ENCODE peak calls at places on chromosomes 11 and 22, in six cellular contexts. One of them, this sample, is unnamed.

GRCh38 chr11:120801801-120802689 is 221.9 kb upstream of the TBCEL start:
- DNase-seq in fibroblast of lung: peak; percentile 64
- DNase-seq in K562: peak; percentile 60
- DNase-seq in A549: peak; percentile 38
- DNase-seq in mammary epithelial cell: peak; percentile 40
- DNase-seq in GM23338: peak; percentile 89
- DNase-seq in this sample: no peak

GRCh38 chr22:19090586-19091127 is 31.6 kb downstream of the DGCR2 start:
- DNase-seq in fibroblast of lung: no peak
- DNase-seq in K562: no peak
- DNase-seq in A549: no peak
- DNase-seq in mammary epithelial cell: no peak
- DNase-seq in GM23338: no peak
- DNase-seq in this sample: no peak

GRCh38 chr11:91850533-91851305 is 373.9 kb upstream of the FAT3 start:
- DNase-seq in fibroblast of lung: no peak
- DNase-seq in K562: no peak
- DNase-seq in A549: no peak
- DNase-seq in mammary epithelial cell: no peak
- DNase-seq in GM23338: peak; percentile 10
- DNase-seq in this sample: no peak

GRCh38 chr11:117185739-117186430 is 7.3 kb downstream of the SIDT2 start:
- DNase-seq in fibroblast of lung: no peak
- DNase-seq in K562: no peak
- DNase-seq in A549: no peak
- DNase-seq in mammary epithelial cell: no peak
- DNase-seq in GM23338: no peak
- DNase-seq in this sample: no peak

GRCh38 chr22:45203150-45203974 is 37.3 kb downstream of the KIAA0930 start:
- DNase-seq in fibroblast of lung: no peak
- DNase-seq in K562: no peak
- DNase-seq in A549: no peak
- DNase-seq in mammary epithelial cell: no peak
- DNase-seq in GM23338: no peak
- DNase-seq in this sample: no peak

GRCh38 chr11:95247883-95248282 is 16.9 kb upstream of the SESN3 start:
- DNase-seq in fibroblast of lung: no peak
- DNase-seq in K562: no peak
- DNase-seq in A549: no peak
- DNase-seq in mammary epithelial cell: no peak
- DNase-seq in GM23338: no peak
- DNase-seq in this sample: no peak

GRCh38 chr11:116202922-116203321 is 569.9 kb downstream of the BUD13 start:
- DNase-seq in fibroblast of lung: no peak
- DNase-seq in K562: no peak
- DNase-seq in A549: no peak
- DNase-seq in mammary epithelial cell: no peak
- DNase-seq in GM23338: no peak
- DNase-seq in this sample: no peak

GRCh38 chr11:128303383-128303782 is 284.0 kb downstream of the ETS1 start:
- DNase-seq in fibroblast of lung: no peak
- DNase-seq in K562: no peak
- DNase-seq in A549: no peak
- DNase-seq in mammary epithelial cell: no peak
- DNase-seq in GM23338: peak; percentile 25
- DNase-seq in this sample: no peak

GRCh38 chr11:73585834-73586575 is 11.9 kb downstream of the FAM168A start:
- DNase-seq in fibroblast of lung: peak; percentile 22
- DNase-seq in K562: no peak
- DNase-seq in A549: no peak
- DNase-seq in mammary epithelial cell: peak; percentile 70
- DNase-seq in GM23338: no peak
- DNase-seq in this sample: no peak

GRCh38 chr11:109865558-109866186 is 227.5 kb upstream of the ZC3H12C start:
- DNase-seq in fibroblast of lung: no peak
- DNase-seq in K562: no peak
- DNase-seq in A549: peak; percentile 24
- DNase-seq in mammary epithelial cell: peak; percentile 19
- DNase-seq in GM23338: peak; percentile 21
- DNase-seq in this sample: no peak

GRCh38 chr11:19660076-19660475 is 52.6 kb upstream of the NAV2 start:
- DNase-seq in fibroblast of lung: peak; percentile 70
- DNase-seq in K562: peak; percentile 61
- DNase-seq in A549: peak; percentile 81
- DNase-seq in mammary epithelial cell: peak; percentile 98
- DNase-seq in GM23338: no peak
- DNase-seq in this sample: peak; percentile 62

GRCh38 chr22:24409707-24410106 is 17.7 kb upstream of the ADORA2A start:
- DNase-seq in fibroblast of lung: no peak
- DNase-seq in K562: no peak
- DNase-seq in A549: no peak
- DNase-seq in mammary epithelial cell: no peak
- DNase-seq in GM23338: no peak
- DNase-seq in this sample: no peak

GRCh38 chr11:114153224-114153623 is 93.7 kb downstream of the ZBTB16 start:
- DNase-seq in fibroblast of lung: no peak
- DNase-seq in K562: no peak
- DNase-seq in A549: no peak
- DNase-seq in mammary epithelial cell: no peak
- DNase-seq in GM23338: no peak
- DNase-seq in this sample: no peak

GRCh38 chr11:65390099-65390941 is 3.9 kb downstream of the FRMD8 start:
- DNase-seq in fibroblast of lung: no peak
- DNase-seq in K562: no peak
- DNase-seq in A549: no peak
- DNase-seq in mammary epithelial cell: peak; percentile 30
- DNase-seq in GM23338: no peak
- DNase-seq in this sample: no peak

GRCh38 chr11:63547076-63547475 is 10.5 kb downstream of the PLAAT4 start:
- DNase-seq in fibroblast of lung: no peak
- DNase-seq in K562: no peak
- DNase-seq in A549: no peak
- DNase-seq in mammary epithelial cell: no peak
- DNase-seq in GM23338: no peak
- DNase-seq in this sample: no peak

GRCh38 chr11:78291754-78292108 is 103.0 kb downstream of the USP35 start:
- DNase-seq in fibroblast of lung: no peak
- DNase-seq in K562: no peak
- DNase-seq in A549: no peak
- DNase-seq in mammary epithelial cell: no peak
- DNase-seq in GM23338: no peak
- DNase-seq in this sample: no peak

GRCh38 chr11:101436511-101437142 is 147.2 kb downstream of the TRPC6 start:
- DNase-seq in fibroblast of lung: peak; percentile 55
- DNase-seq in K562: peak; percentile 38
- DNase-seq in A549: peak; percentile 54
- DNase-seq in mammary epithelial cell: peak; percentile 14
- DNase-seq in GM23338: peak; percentile 91
- DNase-seq in this sample: no peak

GRCh38 chr11:111655924-111656323 is 53.7 kb downstream of the SIK2 start:
- DNase-seq in fibroblast of lung: no peak
- DNase-seq in K562: no peak
- DNase-seq in A549: no peak
- DNase-seq in mammary epithelial cell: no peak
- DNase-seq in GM23338: no peak
- DNase-seq in this sample: no peak

GRCh38 chr11:75554258-75555022 is 7.6 kb upstream of the SERPINH1 start:
- DNase-seq in fibroblast of lung: peak; percentile 100
- DNase-seq in K562: peak; percentile 78
- DNase-seq in A549: no peak
- DNase-seq in mammary epithelial cell: no peak
- DNase-seq in GM23338: peak; percentile 88
- DNase-seq in this sample: no peak

GRCh38 chr11:123083623-123084029 is 21.7 kb upstream of the HSPA8 start:
- DNase-seq in fibroblast of lung: peak; percentile 98
- DNase-seq in K562: peak; percentile 83
- DNase-seq in A549: peak; percentile 88
- DNase-seq in mammary epithelial cell: peak; percentile 94
- DNase-seq in GM23338: no peak
- DNase-seq in this sample: no peak

GRCh38 chr11:910589-911030 is at the start of gene CHID1:
- DNase-seq in fibroblast of lung: peak; percentile 67
- DNase-seq in K562: peak; percentile 93
- DNase-seq in A549: peak; percentile 85
- DNase-seq in mammary epithelial cell: peak; percentile 86
- DNase-seq in GM23338: peak; percentile 94
- DNase-seq in this sample: peak; percentile 25
- TF ChIP-seq CTCF in fibroblast of lung: no peak
- TF ChIP-seq CTCF in K562: no peak
- TF ChIP-seq CTCF in A549: no peak
- TF ChIP-seq CTCF in mammary epithelial cell: no peak
- TF ChIP-seq CTCF in GM23338: no peak
- TF ChIP-seq CTCF in this sample: no peak

GRCh38 chr11:33737362-33737821 is 1.2 kb upstream of the CD59 start:
- DNase-seq in fibroblast of lung: peak; percentile 53
- DNase-seq in K562: peak; percentile 91
- DNase-seq in A549: no peak
- DNase-seq in mammary epithelial cell: no peak
- DNase-seq in GM23338: no peak
- DNase-seq in this sample: no peak
- H3K4me2 ChIP-seq in fibroblast of lung: peak overlapping the region; percentile 72
- H3K4me2 ChIP-seq in K562: peak overlapping the region; percentile 95
- H3K4me2 ChIP-seq in A549: peak overlapping the region; percentile 93
- H3K4me2 ChIP-seq in mammary epithelial cell: peak overlapping the region; percentile 95
- H3K4me2 ChIP-seq in GM23338: peak overlapping the region; percentile 100
- H3K4me2 ChIP-seq in this sample: peak overlapping the region; percentile 93

DNA sequence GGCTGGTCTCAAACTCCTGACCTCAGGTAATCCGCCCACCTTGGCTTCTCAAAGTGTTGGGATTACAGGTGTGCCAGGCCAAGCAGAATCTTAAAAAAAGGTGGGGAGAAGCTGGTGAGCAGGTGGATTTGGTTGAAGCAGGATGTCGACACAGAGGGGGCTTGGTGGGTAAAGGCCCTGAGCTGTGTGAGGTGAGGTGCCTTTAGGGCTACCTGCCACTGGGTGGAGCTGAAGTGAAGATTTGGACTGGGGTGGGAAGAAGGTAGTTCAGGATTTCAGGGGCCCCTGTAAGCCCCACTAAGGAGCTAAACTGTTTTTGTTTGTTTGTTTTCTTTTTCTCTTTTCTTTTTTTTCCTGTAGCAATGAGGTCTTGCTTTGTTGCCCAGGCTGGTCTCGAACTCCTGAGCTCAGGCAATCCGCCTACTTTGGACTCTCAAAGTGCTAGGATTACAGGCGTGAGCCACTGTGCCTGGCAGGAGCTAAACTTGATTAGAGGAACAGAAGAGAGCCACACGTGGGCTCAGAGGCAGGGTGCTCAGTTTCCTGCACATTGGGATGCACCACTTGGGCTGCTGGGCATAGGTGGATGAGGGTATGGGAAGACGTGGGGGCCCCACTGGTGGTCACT is 6.0 kb downstream of the P2RX6 start:
- DNase-seq in fibroblast of lung: no peak
- DNase-seq in K562: peak; percentile 85
- DNase-seq in A549: no peak
- DNase-seq in mammary epithelial cell: no peak
- DNase-seq in GM23338: peak; percentile 85
- DNase-seq in this sample: no peak
- TF ChIP-seq CTCF in fibroblast of lung: peak; percentile 54
- TF ChIP-seq CTCF in K562: peak; percentile 97
- TF ChIP-seq CTCF in A549: no peak
- TF ChIP-seq CTCF in mammary epithelial cell: peak; percentile 53
- TF ChIP-seq CTCF in GM23338: peak; percentile 67
- TF ChIP-seq CTCF in this sample: peak; percentile 60

DNA sequence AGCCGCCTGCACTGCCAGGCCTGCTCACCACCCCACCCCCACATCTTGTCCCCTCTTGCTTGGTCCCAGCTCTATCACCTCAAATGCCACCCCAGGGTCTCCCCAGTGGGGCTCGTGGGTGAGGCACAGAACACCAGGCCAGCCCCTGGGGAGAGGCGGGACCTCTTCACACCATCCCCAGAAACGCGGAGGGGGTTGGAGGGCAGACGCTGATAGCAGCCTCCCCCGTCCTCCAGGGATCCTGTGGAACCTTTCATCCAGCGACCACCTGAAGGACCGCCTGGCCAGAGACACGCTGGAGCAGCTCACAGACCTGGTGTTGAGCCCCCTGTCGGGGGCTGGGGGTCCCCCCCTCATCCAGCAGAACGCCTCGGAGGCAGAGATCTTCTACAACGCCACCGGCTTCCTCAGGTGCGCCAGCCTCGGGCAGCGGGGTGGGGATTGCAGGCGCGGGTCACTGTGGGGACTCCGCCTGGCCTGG is 5.8 kb downstream of the PKP3 start:
- DNase-seq in fibroblast of lung: no peak
- DNase-seq in K562: no peak
- DNase-seq in A549: no peak
- DNase-seq in mammary epithelial cell: no peak
- DNase-seq in GM23338: no peak
- DNase-seq in this sample: no peak
- H3K4me2 ChIP-seq in fibroblast of lung: no peak overlapping the region
- H3K4me2 ChIP-seq in K562: no peak overlapping the region
- H3K4me2 ChIP-seq in A549: no peak overlapping the region
- H3K4me2 ChIP-seq in mammary epithelial cell: no peak overlapping the region
- H3K4me2 ChIP-seq in GM23338: no peak overlapping the region
- H3K4me2 ChIP-seq in this sample: no peak overlapping the region

GRCh38 chr22:42116848-42117424 is 13.7 kb downstream of the CYP2D6 start:
- DNase-seq in fibroblast of lung: peak; percentile 31
- DNase-seq in K562: no peak
- DNase-seq in A549: no peak
- DNase-seq in mammary epithelial cell: no peak
- DNase-seq in GM23338: peak; percentile 64
- DNase-seq in this sample: no peak
- TF ChIP-seq CTCF in fibroblast of lung: no peak
- TF ChIP-seq CTCF in K562: no peak
- TF ChIP-seq CTCF in A549: no peak
- TF ChIP-seq CTCF in mammary epithelial cell: no peak
- TF ChIP-seq CTCF in GM23338: peak; percentile 71
- TF ChIP-seq CTCF in this sample: no peak

This sample was measured in keratinocyte.